ENCODE peak calls at places on chromosomes 13 and 19, in four cellular contexts. F is WERI-Rb-1, I is mucosa of descending colon, A is heart right ventricle. J is an unnamed sample.

GRCh38 chr19:53388168-53388567 is 6.8 kb upstream of the ZNF765 start:
- DNase-seq in F (no peak), I (no peak), A (no peak), J (peak)

GRCh38 chr13:108267338-108267737 is 2.2 kb upstream of the TNFSF13B start:
- DNase-seq in F (no peak), I (no peak), A (no peak), J (no peak)

GRCh38 chr19:6232567-6232966 is 47.2 kb downstream of the MLLT1 start:
- DNase-seq in F (no peak), I (no peak), A (no peak), J (peak)

GRCh38 chr19:3768748-3769099 is 3.3 kb downstream of the RAX2 start:
- DNase-seq in F (no peak), I (no peak), A (no peak), J (no peak)

GRCh38 chr13:78241278-78241919 is 322.8 kb upstream of the EDNRB start:
- DNase-seq in F (peak), I (no peak), A (peak), J (no peak)

GRCh38 chr13:106568225-106569003 is 477 bp upstream of the ARGLU1 start:
- DNase-seq in F (no peak), I (no peak), A (no peak), J (no peak)

GRCh38 chr13:110319774-110320509 is 12.9 kb downstream of the COL4A2 start:
- DNase-seq in F (no peak), I (no peak), A (no peak), J (peak)

GRCh38 chr13:33207616-33207964 is 78.0 kb downstream of the STARD13 start:
- DNase-seq in F (peak), I (no peak), A (no peak), J (peak)

GRCh38 chr13:107817652-107818287 is 397.6 kb downstream of the LIG4 start:
- DNase-seq in F (no peak), I (no peak), A (no peak), J (no peak)

GRCh38 chr19:3732108-3732507 is 23.9 kb downstream of the TJP3 start:
- DNase-seq in F (no peak), I (no peak), A (no peak), J (no peak)

GRCh38 chr13:24161010-24161775 is 673 bp downstream of the SPATA13 start:
- DNase-seq in F (no peak), I (peak), A (peak), J (no peak)

GRCh38 chr13:79124183-79124582 is 281.9 kb downstream of the RBM26 start:
- DNase-seq in F (no peak), I (no peak), A (no peak), J (no peak)

GRCh38 chr19:13396256-13397080 is 109.8 kb downstream of the CACNA1A start:
- DNase-seq in F (no peak), I (no peak), A (peak), J (peak)

GRCh38 chr19:52343548-52343947 is 7.5 kb downstream of the ZNF610 start:
- DNase-seq in F (peak), I (no peak), A (peak), J (no peak)

GRCh38 chr13:108227651-108228272 is 9.6 kb downstream of the ABHD13 start:
- DNase-seq in F (no peak), I (no peak), A (no peak), J (no peak)

GRCh38 chr13:97432917-97433726 is 847 bp upstream of the RAP2A start:
- DNase-seq in F (peak), I (peak), A (peak), J (peak)

GRCh38 chr19:12665281-12665573 is 1.3 kb downstream of the MAN2B1 start:
- DNase-seq in F (no peak), I (peak), A (no peak), J (no peak)

GRCh38 chr19:56348289-56348877 is 33.7 kb upstream of the ZSCAN5A start:
- DNase-seq in F (peak), I (no peak), A (no peak), J (peak)
- TF ChIP-seq CTCF in F (peak), I (no peak), A (peak), J (peak)

GRCh38 chr19:22882797-22883196 is 50.7 kb downstream of the ZNF723 start:
- DNase-seq in F (no peak), I (no peak), A (no peak), J (peak)
- TF ChIP-seq CTCF in F (peak), I (no peak), A (peak), J (no peak)

GRCh38 chr13:90899411-90899810 is 448.1 kb upstream of the MIR17HG start:
- DNase-seq in F (no peak), I (no peak), A (no peak), J (no peak)
- TF ChIP-seq CTCF in F (no peak), I (no peak), A (no peak), J (no peak)

DNA sequence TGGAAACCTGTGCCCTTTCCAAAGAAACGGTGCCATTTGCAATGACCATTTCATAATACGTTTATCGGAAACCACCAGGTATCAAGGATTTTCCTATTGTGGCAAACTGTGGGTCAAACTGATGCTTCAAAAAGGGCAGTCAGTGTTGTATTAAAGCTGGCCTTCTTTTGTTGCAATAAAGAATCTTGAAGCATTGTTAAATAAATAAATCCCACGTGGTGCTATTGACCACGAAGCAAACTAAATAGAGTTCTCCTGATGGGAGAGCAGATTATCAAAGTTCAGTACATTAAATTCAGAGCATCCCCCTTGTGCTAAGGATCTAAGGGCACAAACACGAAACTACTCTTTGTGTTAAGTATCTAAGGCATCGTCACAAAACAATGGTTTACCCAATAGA is 545.9 kb upstream of the MIR17HG start:
- DNase-seq in F (no peak), I (no peak), A (no peak), J (no peak)
- TF ChIP-seq CTCF in F (no peak), I (no peak), A (no peak), J (no peak)

DNA sequence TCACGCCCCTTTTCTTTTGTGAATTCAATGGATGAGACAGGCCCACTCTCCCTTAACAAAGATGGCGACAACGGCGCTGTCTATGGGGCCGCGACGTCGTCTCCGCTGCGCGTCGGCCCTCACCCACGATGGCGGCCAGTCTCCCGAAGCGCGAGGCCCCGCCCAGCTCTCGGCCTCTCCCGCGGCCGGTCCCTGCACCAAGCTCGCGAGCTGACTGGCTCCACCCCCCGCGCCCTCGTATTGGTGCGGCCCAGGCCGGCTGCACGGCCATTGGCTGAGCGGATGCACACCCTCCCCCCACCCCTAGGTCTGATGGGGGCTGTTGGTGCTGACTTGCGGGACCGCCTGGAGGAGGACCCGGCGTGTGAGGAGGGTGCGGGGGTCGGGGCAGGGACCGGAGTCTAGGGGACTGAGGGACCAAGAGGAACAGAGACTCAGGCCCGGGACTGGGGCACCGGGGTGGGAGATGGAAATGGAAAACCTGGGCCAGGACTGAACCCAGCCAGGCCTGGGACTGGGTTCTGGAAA is 4.8 kb downstream of the SPHK2 start:
- DNase-seq in F (peak), I (peak), A (peak), J (peak)
- TF ChIP-seq CTCF in F (no peak), I (no peak), A (no peak), J (no peak)

J was measured in foreskin fibroblast.